ENCODE peak calls at places on chromosomes 5 and 9, in seven cellular contexts. Y, Q, B, G, Z, M and V are unnamed samples.

GRCh38 chr5:92944903-92945629 is 636.0 kb downstream of the NR2F1-AS1 start:
- DNase-seq in Y (no peak), Q (no peak), B (no peak), G (no peak), Z (no peak), M (no peak), V (no peak)

GRCh38 chr5:163705983-163706771 is 200.8 kb downstream of the MAT2B start:
- DNase-seq in Y (no peak), Q (peak), B (no peak), G (no peak), Z (no peak), M (no peak), V (peak)

GRCh38 chr5:174699131-174699530 is 25.3 kb upstream of the MSX2 start:
- DNase-seq in Y (no peak), Q (no peak), B (no peak), G (no peak), Z (no peak), M (no peak), V (no peak)

GRCh38 chr5:6920628-6921256 is 207.5 kb downstream of the TENT4A start:
- DNase-seq in Y (no peak), Q (no peak), B (no peak), G (no peak), Z (no peak), M (no peak), V (no peak)

GRCh38 chr5:178460174-178460573 is 130.0 kb downstream of the COL23A1 start:
- DNase-seq in Y (no peak), Q (no peak), B (no peak), G (no peak), Z (no peak), M (no peak), V (peak)

GRCh38 chr5:68465133-68465532 is 249.6 kb downstream of the PIK3R1 start:
- DNase-seq in Y (no peak), Q (no peak), B (no peak), G (no peak), Z (peak), M (no peak), V (no peak)

GRCh38 chr9:13719410-13719809 is 439.9 kb upstream of the MPDZ start:
- DNase-seq in Y (no peak), Q (no peak), B (no peak), G (no peak), Z (no peak), M (no peak), V (no peak)

GRCh38 chr9:70285246-70285645 is 26.5 kb downstream of the SMC5 start:
- DNase-seq in Y (no peak), Q (no peak), B (no peak), G (no peak), Z (no peak), M (no peak), V (no peak)

GRCh38 chr9:26746357-26747072 is 146.1 kb downstream of the CAAP1 start:
- DNase-seq in Y (no peak), Q (peak), B (no peak), G (no peak), Z (no peak), M (no peak), V (no peak)

GRCh38 chr9:127388037-127388855 is 8.7 kb upstream of the SLC2A8 start:
- DNase-seq in Y (peak), Q (peak), B (no peak), G (peak), Z (peak), M (no peak), V (no peak)

GRCh38 chr9:105959491-105959890 is 265.1 kb downstream of the TMEM38B start:
- DNase-seq in Y (no peak), Q (no peak), B (no peak), G (no peak), Z (no peak), M (no peak), V (no peak)

GRCh38 chr9:4517274-4517673 is 27.0 kb downstream of the SLC1A1 start:
- DNase-seq in Y (no peak), Q (no peak), B (no peak), G (no peak), Z (no peak), M (no peak), V (no peak)

GRCh38 chr5:54785729-54786548 is 199.5 kb downstream of the ESM1 start:
- DNase-seq in Y (peak), Q (no peak), B (no peak), G (peak), Z (no peak), M (no peak), V (no peak)

GRCh38 chr5:58356662-58357061 is 103.2 kb downstream of the PLK2 start:
- DNase-seq in Y (no peak), Q (no peak), B (no peak), G (no peak), Z (no peak), M (no peak), V (no peak)

GRCh38 chr9:2469681-2470141 is 151.9 kb upstream of the VLDLR start:
- DNase-seq in Y (no peak), Q (peak), B (no peak), G (peak), Z (no peak), M (no peak), V (no peak)

GRCh38 chr9:1659036-1659701 is 356.0 kb upstream of the SMARCA2 start:
- DNase-seq in Y (no peak), Q (no peak), B (no peak), G (no peak), Z (no peak), M (no peak), V (no peak)

GRCh38 chr9:121360975-121361374 is 9.1 kb downstream of the STOM start:
- DNase-seq in Y (no peak), Q (peak), B (no peak), G (no peak), Z (no peak), M (no peak), V (no peak)

GRCh38 chr9:81685763-81686613 is 3.4 kb downstream of the TLE1 start:
- DNase-seq in Y (no peak), Q (no peak), B (no peak), G (no peak), Z (no peak), M (no peak), V (no peak)

GRCh38 chr5:54093081-54093492 is 217.3 kb downstream of the ARL15 start:
- DNase-seq in Y (no peak), Q (peak), B (no peak), G (no peak), Z (no peak), M (no peak), V (no peak)

GRCh38 chr5:92566113-92566767 is 1014.8 kb downstream of the NR2F1-AS1 start:
- DNase-seq in Y (no peak), Q (no peak), B (no peak), G (no peak), Z (no peak), M (no peak), V (no peak)

GRCh38 chr5:77143998-77144836 is 57.1 kb upstream of the ZBED3 start:
- DNase-seq in Y (peak), Q (peak), B (no peak), G (peak), Z (peak), M (peak), V (peak)

GRCh38 chr5:54823006-54823405 is 162.4 kb downstream of the ESM1 start:
- DNase-seq in Y (no peak), Q (no peak), B (no peak), G (no peak), Z (no peak), M (no peak), V (no peak)

GRCh38 chr5:41851116-41851515 is 19.1 kb downstream of the OXCT1 start:
- DNase-seq in Y (no peak), Q (no peak), B (no peak), G (no peak), Z (no peak), M (no peak), V (no peak)

GRCh38 chr9:83266618-83267543 is 203.9 kb upstream of the RASEF start:
- DNase-seq in Y (no peak), Q (no peak), B (no peak), G (peak), Z (no peak), M (no peak), V (no peak)

GRCh38 chr5:66881475-66882161 is 285.4 kb downstream of the MAST4 start:
- DNase-seq in Y (no peak), Q (peak), B (no peak), G (peak), Z (no peak), M (no peak), V (no peak)

GRCh38 chr5:56328753-56329560 is 95.8 kb upstream of the ANKRD55 start:
- DNase-seq in Y (no peak), Q (peak), B (no peak), G (no peak), Z (peak), M (no peak), V (no peak)

GRCh38 chr9:125446581-125447094 is 185.0 kb downstream of the GAPVD1 start:
- DNase-seq in Y (no peak), Q (no peak), B (no peak), G (no peak), Z (no peak), M (peak), V (no peak)

GRCh38 chr9:104080983-104081382 is 13.1 kb upstream of the SMC2 start:
- DNase-seq in Y (no peak), Q (no peak), B (no peak), G (no peak), Z (no peak), M (no peak), V (no peak)

GRCh38 chr9:92328225-92328624 is 2.5 kb downstream of the CENPP start:
- DNase-seq in Y (no peak), Q (peak), B (peak), G (no peak), Z (no peak), M (no peak), V (peak)

GRCh38 chr9:92715488-92716231 is 45.7 kb upstream of the IPPK start:
- DNase-seq in Y (no peak), Q (peak), B (no peak), G (peak), Z (no peak), M (no peak), V (no peak)

GRCh38 chr9:114611516-114612271 is 603 bp downstream of the TMEM268 start:
- DNase-seq in Y (peak), Q (peak), B (peak), G (peak), Z (peak), M (peak), V (peak)

GRCh38 chr5:72604111-72604792 is 97.0 kb upstream of the ZNF366 start:
- DNase-seq in Y (no peak), Q (no peak), B (no peak), G (no peak), Z (no peak), M (no peak), V (no peak)

GRCh38 chr9:70935856-70936255 is 185.6 kb downstream of the TRPM3 start:
- DNase-seq in Y (no peak), Q (no peak), B (no peak), G (no peak), Z (no peak), M (no peak), V (no peak)

GRCh38 chr9:133509179-133510083 is 15.3 kb downstream of the MYMK start:
- DNase-seq in Y (peak), Q (peak), B (no peak), G (peak), Z (no peak), M (no peak), V (no peak)

GRCh38 chr5:157267766-157268480 is 2.0 kb downstream of the CYFIP2 start:
- DNase-seq in Y (peak), Q (peak), B (no peak), G (no peak), Z (no peak), M (no peak), V (no peak)

GRCh38 chr9:18396102-18396728 is 77.7 kb upstream of the ADAMTSL1 start:
- DNase-seq in Y (no peak), Q (no peak), B (no peak), G (no peak), Z (no peak), M (no peak), V (no peak)

GRCh38 chr9:113611461-113612215 is 148.1 kb downstream of the RGS3 start:
- DNase-seq in Y (no peak), Q (no peak), B (no peak), G (no peak), Z (no peak), M (no peak), V (no peak)

GRCh38 chr5:43840424-43841232 is 237.6 kb downstream of the NNT start:
- DNase-seq in Y (no peak), Q (no peak), B (no peak), G (no peak), Z (no peak), M (no peak), V (no peak)

GRCh38 chr5:35096933-35097332 is 49.2 kb upstream of the AGXT2 start:
- DNase-seq in Y (no peak), Q (no peak), B (no peak), G (no peak), Z (no peak), M (no peak), V (no peak)